ENCODE peak calls at places on chromosome 11, in five cellular contexts. X is H1, F is GM12878, U is HepG2, O is K562. H is an unnamed sample.

GRCh38 chr11:128853556-128853955 is 13.5 kb downstream of the KCNJ1 start:
- DNase-seq in O (no peak), U (no peak), X (no peak), F (no peak), H (no peak)

GRCh38 chr11:61890536-61891330 is 612 bp downstream of the FADS3 start:
- DNase-seq in O (peak), U (peak), X (no peak), F (no peak), H (no peak)

GRCh38 chr11:108906329-108906728 is 241.5 kb downstream of the DDX10 start:
- DNase-seq in X (no peak), U (peak), O (no peak), F (no peak), H (no peak)

GRCh38 chr11:75103380-75104026 is 6.8 kb upstream of the OR2AT4 start:
- DNase-seq in U (no peak), F (peak), O (peak), X (no peak), H (no peak)

GRCh38 chr11:14320020-14320419 is 39.0 kb downstream of the RRAS2 start:
- DNase-seq in X (no peak), O (no peak), U (no peak), F (peak), H (no peak)

GRCh38 chr11:10305262-10305963 is 540 bp downstream of the ADM start:
- DNase-seq in O (peak), U (peak), X (no peak), F (no peak), H (no peak)

GRCh38 chr11:9461760-9462134 is 935 bp downstream of the ZNF143 start:
- DNase-seq in O (peak), U (peak), X (no peak), F (no peak), H (no peak)

GRCh38 chr11:70788247-70789022 is 390.1 kb downstream of the CTTN start:
- DNase-seq in X (no peak), F (no peak), O (peak), U (no peak), H (peak)

GRCh38 chr11:95445746-95446333 is 214.8 kb upstream of the SESN3 start:
- DNase-seq in X (no peak), O (no peak), F (no peak), U (no peak), H (no peak)

GRCh38 chr11:32333335-32333991 is 101.9 kb downstream of the WT1 start:
- DNase-seq in O (no peak), U (no peak), F (no peak), X (peak), H (no peak)

GRCh38 chr11:67370351-67371076 is 2.9 kb downstream of the CLCF1 start:
- DNase-seq in U (no peak), O (no peak), X (no peak), F (no peak), H (no peak)

GRCh38 chr11:63622318-63622717 is 8.1 kb upstream of the PLAAT3 start:
- DNase-seq in O (no peak), U (peak), X (no peak), F (no peak), H (no peak)

GRCh38 chr11:63619967-63620366 is 5.7 kb upstream of the PLAAT3 start:
- DNase-seq in F (no peak), U (no peak), O (no peak), X (no peak), H (no peak)

GRCh38 chr11:63629426-63629825 is 15.2 kb upstream of the PLAAT3 start:
- DNase-seq in U (no peak), X (no peak), O (no peak), F (no peak), H (no peak)

GRCh38 chr11:63620928-63621539 is 6.8 kb upstream of the PLAAT3 start:
- DNase-seq in U (no peak), F (no peak), O (no peak), X (no peak), H (no peak)

GRCh38 chr11:63623513-63624140 is 9.4 kb upstream of the PLAAT3 start:
- DNase-seq in X (no peak), O (no peak), F (no peak), U (no peak), H (no peak)
- TF ChIP-seq JUND in X (no peak), O (no peak), F (no peak), U (no peak), H (no peak)

DNA sequence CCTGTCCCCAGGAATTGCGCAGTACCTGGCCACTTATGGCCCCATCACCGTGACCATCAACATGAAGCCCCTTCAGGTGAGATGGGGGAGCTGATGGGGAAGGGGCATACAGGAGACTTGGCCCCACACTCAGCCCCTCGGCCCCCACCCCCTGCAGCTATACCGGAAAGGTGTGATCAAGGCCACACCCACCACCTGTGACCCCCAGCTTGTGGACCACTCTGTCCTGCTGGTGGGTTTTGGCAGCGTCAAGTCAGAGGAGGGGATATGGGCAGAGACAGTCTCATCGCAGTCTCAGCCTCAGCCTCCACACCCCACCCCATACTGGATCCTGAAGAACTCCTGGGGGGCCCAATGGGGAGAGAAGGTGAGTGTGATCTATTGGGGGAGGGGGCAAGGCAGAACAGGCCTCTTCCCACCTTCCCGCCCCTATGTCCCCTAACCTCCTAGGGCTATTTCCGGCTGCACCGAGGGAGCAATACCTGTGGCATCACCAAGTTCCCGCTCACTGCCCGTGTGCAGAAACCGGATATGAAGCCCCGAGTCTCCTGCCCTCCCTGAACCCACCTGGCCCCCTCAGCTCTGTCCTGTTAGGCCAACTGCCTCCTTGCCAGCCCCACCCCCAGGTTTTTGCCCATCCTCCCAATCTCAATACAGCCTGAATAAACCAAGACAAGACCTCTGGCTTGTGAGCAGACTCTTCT is 3.6 kb downstream of the CTSW start:
- DNase-seq in X (no peak), F (no peak), U (no peak), O (no peak), H (no peak)
- TF ChIP-seq SP1 in X (no peak), F (no peak), U (no peak), O (no peak), H (no peak)

DNA sequence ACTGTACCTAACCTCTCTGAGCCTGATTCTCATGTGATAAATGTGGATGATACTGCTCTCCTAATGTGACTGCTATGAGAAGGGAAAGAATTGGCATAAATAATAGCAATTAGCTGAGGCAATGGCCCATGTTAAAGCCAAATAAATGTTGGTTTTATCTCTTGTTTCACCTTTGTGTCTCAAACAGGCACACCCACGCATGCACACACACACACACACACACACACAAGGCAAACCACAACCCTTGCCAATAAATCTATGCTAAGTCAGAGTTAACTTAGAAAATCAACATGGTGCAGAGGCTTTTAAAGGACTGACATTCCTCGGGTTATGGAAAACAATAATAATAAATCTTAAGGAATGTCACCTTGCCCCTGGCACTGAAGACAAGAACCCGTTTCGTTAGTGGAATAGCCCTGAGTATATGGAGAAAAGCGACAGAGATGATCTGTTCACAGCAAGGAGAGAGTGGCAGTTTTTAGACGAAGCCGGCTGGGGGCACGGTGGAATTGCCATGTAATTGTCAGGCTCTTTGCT is 326.2 kb downstream of the NTM start:
- DNase-seq in F (no peak), O (no peak), U (no peak), X (no peak), H (no peak)
- TF ChIP-seq JUND in F (no peak), O (no peak), U (no peak), X (no peak), H (no peak)

DNA sequence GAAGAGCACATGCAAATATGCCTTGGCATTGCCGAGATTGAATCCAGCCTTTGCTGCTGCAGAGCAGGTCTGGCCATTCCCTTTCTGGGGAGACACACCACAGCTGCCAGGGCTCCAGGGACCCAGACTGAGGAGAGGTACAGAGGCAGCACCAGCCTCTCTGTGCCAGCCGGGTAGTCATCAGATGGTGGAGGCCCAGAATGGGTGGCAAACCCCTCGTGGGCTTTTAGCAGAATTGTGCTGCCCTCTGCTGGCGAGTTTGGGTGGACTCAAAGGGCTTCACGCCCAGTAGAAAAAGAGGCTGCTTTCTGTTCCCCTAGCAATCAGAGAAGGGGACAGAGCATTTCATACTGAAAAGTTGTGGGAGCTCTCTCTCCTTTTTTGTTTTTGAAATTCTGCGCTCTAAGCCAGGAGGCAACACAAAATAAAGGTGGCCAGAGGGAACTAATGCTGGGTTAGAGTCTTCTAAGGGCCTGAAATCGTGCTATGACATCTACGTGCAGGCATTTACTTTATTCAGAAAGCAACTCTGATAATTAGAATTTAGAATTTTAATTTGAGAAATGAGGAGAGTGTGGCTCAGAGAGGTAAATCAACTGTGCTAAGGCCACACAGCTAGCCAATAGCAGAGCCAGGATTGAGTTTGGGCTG is 158.8 kb upstream of the NAV2 start:
- DNase-seq in O (peak), U (peak), X (peak), F (no peak), H (peak)
- TF ChIP-seq SP1 in O (no peak), U (no peak), X (no peak), F (no peak), H (no peak)

GRCh38 chr11:114207096-114207495 is 89.1 kb upstream of the NNMT start:
- DNase-seq in X (no peak), F (no peak), O (no peak), U (no peak), H (no peak)

GRCh38 chr11:114209343-114209742 is 86.9 kb upstream of the NNMT start:
- DNase-seq in F (no peak), X (no peak), U (no peak), O (no peak), H (no peak)

GRCh38 chr11:114211444-114212122 is 84.6 kb upstream of the NNMT start:
- DNase-seq in U (no peak), O (no peak), F (no peak), X (no peak), H (no peak)

GRCh38 chr11:114209904-114210303 is 86.3 kb upstream of the NNMT start:
- DNase-seq in X (no peak), O (no peak), U (peak), F (no peak), H (no peak)

DNA sequence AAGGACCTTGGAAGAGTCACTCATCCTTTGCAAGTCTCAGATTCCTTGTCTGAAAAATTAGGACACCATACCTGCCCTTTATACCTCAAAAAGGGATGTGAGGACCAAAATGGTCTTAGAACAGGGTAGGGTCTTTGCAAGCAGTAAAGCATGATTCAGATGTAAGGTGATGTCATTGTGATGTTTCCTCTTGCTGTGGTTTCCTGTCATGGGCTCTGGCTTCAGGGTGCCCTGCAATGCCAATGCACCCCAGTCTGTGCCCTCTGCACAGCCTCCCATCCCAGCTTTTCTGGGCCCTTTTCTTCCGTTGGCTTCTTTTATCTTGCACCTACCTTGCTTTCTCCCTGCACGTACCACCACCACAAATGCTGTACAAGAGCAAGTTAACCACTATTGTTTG is 87.8 kb upstream of the NNMT start:
- DNase-seq in F (no peak), O (no peak), U (no peak), X (no peak), H (no peak)
- TF ChIP-seq JUND in F (no peak), O (no peak), U (no peak), X (no peak), H (no peak)

GRCh38 chr11:35346472-35347136 is 72.8 kb downstream of the SLC1A2 start:
- DNase-seq in O (no peak), F (no peak), X (no peak), U (no peak), H (no peak)

GRCh38 chr11:35340101-35340500 is 79.3 kb downstream of the SLC1A2 start:
- DNase-seq in X (no peak), F (no peak), O (no peak), U (no peak), H (no peak)

GRCh38 chr11:35344990-35345655 is 74.2 kb downstream of the SLC1A2 start:
- DNase-seq in X (no peak), U (no peak), O (no peak), F (no peak), H (no peak)

GRCh38 chr11:35340715-35341114 is 78.6 kb downstream of the SLC1A2 start:
- DNase-seq in O (no peak), U (no peak), F (no peak), X (no peak), H (no peak)

GRCh38 chr11:35343033-35343598 is 76.2 kb downstream of the SLC1A2 start:
- DNase-seq in X (no peak), U (no peak), O (peak), F (no peak), H (no peak)
- TF ChIP-seq SP1 in X (no peak), U (no peak), O (no peak), F (no peak), H (no peak)